ENCODE peak calls at places on chromosomes 3 and 15, in four cellular contexts. B is mesenchymal stem cell; R is CD4-positive, alpha-beta memory T cell; I is brain microvascular endothelial cell. X is an unnamed sample.

GRCh38 chr3:66372681-66373350 is 128.0 kb downstream of the LRIG1 start:
- DNase-seq in I (no peak), R (peak), B (no peak), X (no peak)

GRCh38 chr3:138786788-138787276 is 47.9 kb downstream of the PIK3CB start:
- DNase-seq in B (peak), R (no peak), I (peak), X (no peak)

GRCh38 chr3:126982125-126982521 is 792 bp upstream of the PLXNA1 start:
- DNase-seq in R (no peak), I (no peak), B (peak), X (no peak)

GRCh38 chr15:54304321-54304720 is 326.1 kb downstream of the UNC13C start:
- DNase-seq in R (no peak), B (no peak), I (peak), X (no peak)

GRCh38 chr3:46668591-46668990 is 24.9 kb downstream of the ALS2CL start:
- DNase-seq in I (no peak), R (no peak), B (no peak), X (no peak)

GRCh38 chr3:84836961-84837360 is 121.8 kb upstream of the CADM2 start:
- DNase-seq in R (no peak), B (no peak), I (no peak), X (no peak)

GRCh38 chr3:179425075-179425474 is 26.2 kb downstream of the GNB4 start:
- DNase-seq in B (no peak), R (no peak), I (no peak), X (no peak)

GRCh38 chr3:49900491-49901153 is 3.1 kb downstream of the MST1R start:
- DNase-seq in I (no peak), B (no peak), R (no peak), X (no peak)

GRCh38 chr3:181971424-181971823 is 259.7 kb downstream of the SOX2 start:
- DNase-seq in R (no peak), I (no peak), B (no peak), X (no peak)

GRCh38 chr3:129033619-129034321 is 26.8 kb upstream of the GP9 start:
- DNase-seq in I (no peak), B (no peak), R (no peak), X (no peak)

GRCh38 chr15:31801152-31801551 is 229.2 kb upstream of the CHRNA7 start:
- DNase-seq in I (no peak), R (no peak), B (no peak), X (no peak)

GRCh38 chr3:38346584-38347410 is at the start of gene XYLB:
- DNase-seq in B (peak), R (peak), I (peak), X (peak)

GRCh38 chr3:196193037-196193737 is 18.0 kb downstream of the ZDHHC19 start:
- DNase-seq in B (no peak), I (no peak), R (no peak), X (no peak)
- H3K27ac ChIP-seq in B (no peak), I (no peak), R (peak), X (no peak)

GRCh38 chr15:77038312-77039216 is 32.3 kb downstream of the TSPAN3 start:
- DNase-seq in I (no peak), B (no peak), R (no peak), X (no peak)

GRCh38 chr15:77039217-77039533 is 31.7 kb downstream of the TSPAN3 start:
- DNase-seq in I (no peak), R (no peak), B (no peak), X (no peak)

GRCh38 chr15:77036537-77037474 is 34.1 kb downstream of the TSPAN3 start:
- DNase-seq in I (no peak), R (no peak), B (no peak), X (no peak)

GRCh38 chr15:77035999-77036471 is 34.9 kb downstream of the TSPAN3 start:
- DNase-seq in B (no peak), R (no peak), I (no peak), X (no peak)

DNA sequence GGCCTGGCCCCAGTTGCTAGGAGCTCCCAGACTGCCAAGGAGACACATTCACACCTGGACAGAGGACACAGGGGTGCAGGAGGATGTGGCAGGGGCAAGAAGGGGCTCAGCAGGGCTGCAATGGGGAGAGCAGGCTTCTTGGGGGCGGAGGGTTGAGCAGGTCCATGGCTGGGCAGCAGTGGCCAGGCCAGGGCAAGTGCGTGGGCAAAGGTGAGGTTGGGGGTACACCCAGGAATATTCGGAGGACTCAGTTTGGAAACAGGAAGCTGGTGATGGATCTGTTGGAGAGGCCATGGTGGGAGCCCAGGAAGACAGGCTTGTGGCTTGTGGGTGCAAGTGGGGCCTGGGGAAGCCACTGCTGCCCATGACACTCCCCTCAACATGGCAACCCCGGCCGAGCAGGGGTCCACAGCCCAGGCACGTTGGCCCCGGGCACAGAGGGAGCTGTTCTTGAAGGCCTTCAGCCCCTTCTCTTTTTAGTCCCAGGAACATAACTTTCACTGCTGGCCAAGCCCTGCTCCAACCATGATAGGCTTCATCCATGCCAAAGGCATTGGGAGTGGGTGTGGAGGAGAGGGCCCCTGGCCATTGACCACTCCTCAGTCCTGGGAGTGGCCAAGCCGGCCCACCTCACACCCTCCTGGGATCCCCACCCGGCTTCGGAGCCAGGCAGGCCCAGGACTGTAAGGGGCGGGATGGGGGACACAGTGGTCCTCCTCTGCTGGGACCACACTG is 33.3 kb downstream of the TSPAN3 start:
- DNase-seq in I (no peak), B (no peak), R (no peak), X (no peak)
- H3K27ac ChIP-seq in I (no peak), B (no peak), R (no peak), X (no peak)

GRCh38 chr15:65790692-65791334 is 1.3 kb downstream of the DENND4A start:
- DNase-seq in I (peak), B (peak), R (peak), X (no peak)

GRCh38 chr15:65793813-65794104 is 1.7 kb upstream of the DENND4A start:
- DNase-seq in B (no peak), R (no peak), I (no peak), X (no peak)

GRCh38 chr15:65792130-65792987 is at the start of gene DENND4A:
- DNase-seq in B (peak), R (peak), I (peak), X (peak)

GRCh38 chr15:65791335-65792129 is 561 bp downstream of the DENND4A start:
- DNase-seq in R (no peak), B (peak), I (peak), X (no peak)

DNA sequence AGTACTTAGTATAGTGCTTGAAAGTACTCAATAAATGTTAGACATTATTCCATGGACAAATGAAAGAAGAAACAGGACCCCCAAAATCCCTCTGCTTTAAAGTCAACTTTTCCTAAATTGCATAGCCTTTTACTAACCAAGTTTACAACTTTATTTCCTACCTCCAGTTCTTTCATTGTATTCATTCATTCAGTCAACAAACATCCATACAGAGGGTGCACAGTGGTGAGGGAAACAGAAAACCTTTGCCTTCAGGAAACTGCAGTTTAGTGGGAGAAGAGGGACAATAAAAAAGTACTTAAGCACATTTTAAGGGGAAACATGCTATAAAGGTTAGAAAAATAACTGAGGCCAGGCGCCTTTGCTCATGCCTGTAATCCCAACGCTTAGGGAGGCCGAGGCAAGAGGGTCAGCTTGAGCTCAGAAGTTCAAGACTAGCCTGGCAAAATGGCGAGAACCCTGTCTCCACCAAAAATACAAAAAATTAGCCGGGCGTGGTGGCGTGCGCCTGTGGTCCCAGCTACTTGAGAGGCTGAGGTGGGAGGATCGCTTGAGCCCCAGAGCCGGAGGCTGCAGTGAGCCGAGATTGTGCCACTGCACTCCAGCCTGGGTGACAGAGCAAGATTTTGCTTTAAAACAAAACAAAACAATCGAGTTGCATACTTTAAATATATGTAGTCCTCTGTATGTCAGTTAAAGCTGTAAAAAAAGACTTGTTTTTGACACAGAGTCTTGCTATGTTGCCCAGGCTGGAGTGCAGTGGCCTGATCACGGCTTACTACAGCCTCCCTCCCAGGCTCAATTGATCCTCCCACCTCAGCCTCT is 1.1 kb upstream of the DENND4A start:
- DNase-seq in R (no peak), B (no peak), I (no peak), X (no peak)
- H3K27ac ChIP-seq in R (peak), B (no peak), I (peak), X (peak)

DNA sequence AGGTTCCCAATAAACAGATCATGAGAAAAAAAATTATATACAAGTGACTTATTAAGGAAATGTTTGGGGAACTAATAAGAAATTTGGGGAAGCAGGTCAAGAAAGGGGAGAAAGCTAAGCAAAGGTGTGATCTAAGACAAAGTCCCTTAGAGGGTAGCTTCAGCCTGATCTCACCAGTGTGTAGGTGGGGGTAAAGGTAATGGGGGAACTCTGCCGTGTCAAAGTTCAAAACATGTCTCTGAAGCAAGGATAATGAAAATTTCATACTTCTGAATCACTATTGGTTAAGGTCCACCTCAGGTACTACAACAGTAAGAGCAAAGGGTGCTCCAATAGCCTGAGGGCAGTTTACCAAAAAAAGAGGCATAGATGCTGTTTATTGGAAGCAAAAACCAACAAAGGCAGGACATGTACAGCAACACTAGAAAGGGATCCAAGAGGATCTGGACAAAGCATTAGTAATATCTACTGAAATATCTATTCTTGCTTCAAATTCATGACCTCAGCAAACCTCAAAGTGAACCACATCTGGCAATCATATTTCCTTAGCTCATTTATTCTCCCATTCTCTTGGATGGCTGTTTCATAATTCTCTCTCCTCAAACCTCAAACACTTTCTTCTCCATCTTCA is 6.9 kb downstream of the ACAD11 start:
- DNase-seq in B (no peak), I (no peak), R (no peak), X (no peak)
- H3K27ac ChIP-seq in B (no peak), I (no peak), R (no peak), X (no peak)

GRCh38 chr15:42409011-42409410 is 49.7 kb downstream of the CAPN3 start:
- DNase-seq in B (no peak), R (no peak), I (no peak), X (no peak)

GRCh38 chr15:42403389-42403788 is 44.1 kb downstream of the CAPN3 start:
- DNase-seq in I (no peak), B (no peak), R (no peak), X (no peak)

GRCh38 chr15:42404461-42405235 is 45.3 kb downstream of the CAPN3 start:
- DNase-seq in B (no peak), I (no peak), R (no peak), X (no peak)

GRCh38 chr15:42408178-42408577 is 48.9 kb downstream of the CAPN3 start:
- DNase-seq in B (no peak), I (no peak), R (no peak), X (no peak)

GRCh38 chr15:42405876-42406482 is 46.7 kb downstream of the CAPN3 start:
- DNase-seq in R (no peak), I (no peak), B (no peak), X (no peak)
- H3K27ac ChIP-seq in R (no peak), I (no peak), B (no peak), X (no peak)

GRCh38 chr15:85423256-85423655 is 42.9 kb downstream of the AKAP13 start:
- DNase-seq in I (no peak), B (no peak), R (no peak), X (no peak)
- H3K27ac ChIP-seq in I (no peak), B (no peak), R (no peak), X (no peak)

GRCh38 chr3:51549311-51549710 is 10.8 kb downstream of the RAD54L2 start:
- DNase-seq in I (no peak), B (no peak), R (no peak), X (no peak)
- H3K27ac ChIP-seq in I (no peak), B (no peak), R (no peak), X (no peak)

X was measured in AG04450.